ENCODE peak calls at places on chromosomes 3 and 15, in five cellular contexts. One of them, this sample, is unnamed.
A peak's percentile ranks its signal among the peaks of the same experiment; 100 is the strongest.

GRCh38 chr3:194169595-194169994 is 33.6 kb downstream of the HES1 start:
- DNase-seq in IMR-90: no peak
- DNase-seq in transverse colon: no peak
- DNase-seq in breast epithelium: no peak
- DNase-seq in ovary: no peak
- DNase-seq in this sample: no peak

GRCh38 chr3:107684431-107684925 is 161.7 kb downstream of the BBX start:
- DNase-seq in IMR-90: no peak
- DNase-seq in transverse colon: no peak
- DNase-seq in breast epithelium: no peak
- DNase-seq in ovary: no peak
- DNase-seq in this sample: peak; percentile 15

GRCh38 chr15:93614446-93615104 is 525.6 kb upstream of the RGMA start:
- DNase-seq in IMR-90: no peak
- DNase-seq in transverse colon: no peak
- DNase-seq in breast epithelium: no peak
- DNase-seq in ovary: no peak
- DNase-seq in this sample: no peak

GRCh38 chr3:13549513-13550256 is 760 bp downstream of the FBLN2 start:
- DNase-seq in IMR-90: no peak
- DNase-seq in transverse colon: no peak
- DNase-seq in breast epithelium: no peak
- DNase-seq in ovary: no peak
- DNase-seq in this sample: no peak

GRCh38 chr3:48915296-48915695 is 3.3 kb upstream of the ARIH2 start:
- DNase-seq in IMR-90: peak; percentile 68
- DNase-seq in transverse colon: no peak
- DNase-seq in breast epithelium: no peak
- DNase-seq in ovary: no peak
- DNase-seq in this sample: peak; percentile 72

GRCh38 chr3:123757281-123757940 is 126.7 kb downstream of the MYLK start:
- DNase-seq in IMR-90: no peak
- DNase-seq in transverse colon: peak; percentile 37
- DNase-seq in breast epithelium: peak; percentile 76
- DNase-seq in ovary: no peak
- DNase-seq in this sample: no peak

GRCh38 chr15:23642413-23643044 is 5.1 kb downstream of the MAGEL2 start:
- DNase-seq in IMR-90: peak; percentile 51
- DNase-seq in transverse colon: peak; percentile 61
- DNase-seq in breast epithelium: no peak
- DNase-seq in ovary: peak; percentile 61
- DNase-seq in this sample: peak; percentile 37

GRCh38 chr3:13713396-13713795 is 164.5 kb downstream of the FBLN2 start:
- DNase-seq in IMR-90: no peak
- DNase-seq in transverse colon: no peak
- DNase-seq in breast epithelium: peak; percentile 43
- DNase-seq in ovary: no peak
- DNase-seq in this sample: no peak

GRCh38 chr15:78216276-78217229 is 17.8 kb downstream of the ACSBG1 start:
- DNase-seq in IMR-90: no peak
- DNase-seq in transverse colon: peak; percentile 93
- DNase-seq in breast epithelium: peak; percentile 91
- DNase-seq in ovary: no peak
- DNase-seq in this sample: no peak

DNA sequence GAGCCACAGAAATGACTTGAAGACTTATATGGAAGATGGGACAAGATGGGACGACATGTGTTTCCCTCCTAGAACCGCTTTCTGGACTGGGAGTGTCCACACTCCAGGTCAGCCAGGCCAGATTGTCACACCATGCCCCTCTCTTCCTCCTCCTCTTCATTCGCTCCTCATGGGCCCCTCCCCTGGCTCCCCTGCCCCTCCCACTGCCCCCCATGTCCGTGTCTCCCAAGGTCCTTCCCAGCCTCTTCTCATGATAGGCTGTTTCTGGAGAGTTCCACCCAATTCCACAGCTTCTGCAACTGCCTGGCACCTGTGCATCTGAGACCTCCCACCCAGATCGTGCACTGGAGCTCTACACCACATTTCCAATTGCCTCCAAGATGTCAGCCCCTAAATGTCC is 6.6 kb downstream of the MYO5C start:
- DNase-seq in IMR-90: no peak
- DNase-seq in transverse colon: no peak
- DNase-seq in breast epithelium: no peak
- DNase-seq in ovary: no peak
- DNase-seq in this sample: no peak
- TF ChIP-seq POLR2A in IMR-90: no peak
- TF ChIP-seq POLR2A in transverse colon: no peak
- TF ChIP-seq POLR2A in breast epithelium: no peak
- TF ChIP-seq POLR2A in ovary: no peak
- TF ChIP-seq POLR2A in this sample: no peak

DNA sequence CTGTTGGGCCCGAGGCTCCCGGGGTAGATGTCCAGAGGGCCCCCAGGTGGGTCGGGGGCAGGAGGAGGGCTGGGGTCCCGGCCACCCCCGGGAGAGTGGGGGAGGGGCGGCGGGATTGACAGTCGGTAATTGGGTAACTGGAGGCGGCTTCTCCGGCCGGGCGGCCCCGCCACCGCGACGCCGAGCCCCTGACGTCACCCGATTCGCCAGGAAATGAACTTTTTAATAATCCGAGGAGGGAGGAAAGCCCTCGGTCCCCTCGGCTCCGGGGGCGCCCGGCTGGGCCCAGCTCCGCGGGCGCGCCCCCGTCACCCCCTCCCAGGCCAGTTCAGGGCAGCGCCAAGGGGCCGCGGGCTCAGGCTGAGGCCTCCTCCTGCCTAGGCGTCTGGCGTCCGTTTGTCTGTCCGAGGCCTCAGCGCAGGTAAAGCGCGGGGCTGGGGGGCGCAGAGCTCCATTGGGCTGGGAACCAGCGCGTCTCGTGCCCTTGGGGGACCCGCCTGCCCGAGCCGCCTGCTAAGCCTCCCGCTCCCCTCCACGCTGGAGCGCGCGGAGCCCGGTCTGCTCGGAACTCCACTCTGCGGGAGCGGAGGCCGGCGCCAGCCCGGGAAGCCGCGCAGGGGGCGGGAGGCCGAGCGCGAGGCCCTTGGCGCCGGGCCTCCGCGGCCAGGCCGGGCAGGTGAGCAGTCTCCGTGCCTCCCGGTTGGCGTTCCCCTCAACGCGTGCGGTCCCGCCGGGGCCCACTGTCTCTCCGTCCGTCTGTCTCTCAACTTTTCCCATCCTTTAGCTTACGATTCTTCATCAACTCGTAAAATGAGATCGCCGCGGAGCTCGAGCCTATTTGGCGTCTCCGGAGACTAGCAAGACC is 3.8 kb downstream of the GATA2 start:
- DNase-seq in IMR-90: no peak
- DNase-seq in transverse colon: no peak
- DNase-seq in breast epithelium: no peak
- DNase-seq in ovary: peak; percentile 64
- DNase-seq in this sample: peak; percentile 86
- TF ChIP-seq POLR2A in IMR-90: no peak
- TF ChIP-seq POLR2A in transverse colon: no peak
- TF ChIP-seq POLR2A in breast epithelium: no peak
- TF ChIP-seq POLR2A in ovary: no peak
- TF ChIP-seq POLR2A in this sample: peak; percentile 63

DNA sequence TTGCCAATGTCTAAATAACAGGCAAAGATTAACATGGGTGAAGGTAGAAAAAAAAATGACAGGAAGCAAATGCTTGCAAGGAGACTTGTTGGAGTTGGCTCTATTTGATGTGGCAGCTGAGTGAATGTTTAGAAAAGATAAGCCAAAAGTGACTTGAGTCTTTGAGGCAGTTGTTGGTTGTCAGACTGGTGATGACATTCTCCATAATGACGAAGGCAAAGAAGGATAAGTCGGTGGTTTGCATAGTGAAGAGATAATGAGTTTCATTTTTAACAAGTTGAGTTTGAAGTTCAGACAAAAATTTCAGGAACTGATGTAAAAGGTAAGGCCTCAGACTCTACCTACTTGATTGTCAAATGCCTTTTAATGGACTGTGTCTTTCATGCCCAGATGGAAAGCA is 704.1 kb upstream of the SGO1 start:
- DNase-seq in IMR-90: no peak
- DNase-seq in transverse colon: no peak
- DNase-seq in breast epithelium: no peak
- DNase-seq in ovary: no peak
- DNase-seq in this sample: no peak
- TF ChIP-seq POLR2A in IMR-90: no peak
- TF ChIP-seq POLR2A in transverse colon: no peak
- TF ChIP-seq POLR2A in breast epithelium: no peak
- TF ChIP-seq POLR2A in ovary: no peak
- TF ChIP-seq POLR2A in this sample: no peak

GRCh38 chr15:67147410-67147949 is 82.1 kb downstream of the SMAD3 start:
- DNase-seq in IMR-90: no peak
- DNase-seq in transverse colon: no peak
- DNase-seq in breast epithelium: no peak
- DNase-seq in ovary: no peak
- DNase-seq in this sample: no peak

GRCh38 chr15:67149068-67149841 is 83.9 kb downstream of the SMAD3 start:
- DNase-seq in IMR-90: no peak
- DNase-seq in transverse colon: no peak
- DNase-seq in breast epithelium: no peak
- DNase-seq in ovary: no peak
- DNase-seq in this sample: no peak

GRCh38 chr15:67152429-67152828 is 87.0 kb downstream of the SMAD3 start:
- DNase-seq in IMR-90: no peak
- DNase-seq in transverse colon: no peak
- DNase-seq in breast epithelium: no peak
- DNase-seq in ovary: no peak
- DNase-seq in this sample: no peak

GRCh38 chr15:67148196-67148701 is 82.8 kb downstream of the SMAD3 start:
- DNase-seq in IMR-90: peak; percentile 74
- DNase-seq in transverse colon: no peak
- DNase-seq in breast epithelium: no peak
- DNase-seq in ovary: no peak
- DNase-seq in this sample: no peak

GRCh38 chr15:67149859-67150824 is 84.7 kb downstream of the SMAD3 start:
- DNase-seq in IMR-90: peak; percentile 99
- DNase-seq in transverse colon: peak; percentile 47
- DNase-seq in breast epithelium: no peak
- DNase-seq in ovary: peak; percentile 83
- DNase-seq in this sample: no peak
- TF ChIP-seq POLR2A in IMR-90: peak; percentile 63
- TF ChIP-seq POLR2A in transverse colon: no peak
- TF ChIP-seq POLR2A in breast epithelium: no peak
- TF ChIP-seq POLR2A in ovary: no peak
- TF ChIP-seq POLR2A in this sample: no peak

GRCh38 chr15:34582461-34583357 is 742 bp downstream of the GOLGA8B start:
- DNase-seq in IMR-90: peak; percentile 8
- DNase-seq in transverse colon: peak; percentile 44
- DNase-seq in breast epithelium: no peak
- DNase-seq in ovary: no peak
- DNase-seq in this sample: peak; percentile 58
- TF ChIP-seq POLR2A in IMR-90: no peak
- TF ChIP-seq POLR2A in transverse colon: no peak
- TF ChIP-seq POLR2A in breast epithelium: no peak
- TF ChIP-seq POLR2A in ovary: no peak
- TF ChIP-seq POLR2A in this sample: peak; percentile 14

GRCh38 chr3:38348903-38349302 is 2.3 kb downstream of the XYLB start:
- DNase-seq in IMR-90: peak; percentile 57
- DNase-seq in transverse colon: no peak
- DNase-seq in breast epithelium: no peak
- DNase-seq in ovary: no peak
- DNase-seq in this sample: no peak

GRCh38 chr3:38345879-38346583 is 554 bp upstream of the XYLB start:
- DNase-seq in IMR-90: no peak
- DNase-seq in transverse colon: no peak
- DNase-seq in breast epithelium: no peak
- DNase-seq in ovary: no peak
- DNase-seq in this sample: no peak

GRCh38 chr3:38343797-38344594 is 2.6 kb upstream of the XYLB start:
- DNase-seq in IMR-90: no peak
- DNase-seq in transverse colon: no peak
- DNase-seq in breast epithelium: no peak
- DNase-seq in ovary: no peak
- DNase-seq in this sample: no peak

GRCh38 chr3:38347421-38348200 is 1.0 kb downstream of the XYLB start:
- DNase-seq in IMR-90: no peak
- DNase-seq in transverse colon: peak; percentile 47
- DNase-seq in breast epithelium: no peak
- DNase-seq in ovary: no peak
- DNase-seq in this sample: no peak

GRCh38 chr3:38346584-38347410 is at the start of gene XYLB:
- DNase-seq in IMR-90: peak; percentile 72
- DNase-seq in transverse colon: peak; percentile 90
- DNase-seq in breast epithelium: peak; percentile 81
- DNase-seq in ovary: peak; percentile 82
- DNase-seq in this sample: peak; percentile 91
- TF ChIP-seq POLR2A in IMR-90: no peak
- TF ChIP-seq POLR2A in transverse colon: peak; percentile 59
- TF ChIP-seq POLR2A in breast epithelium: no peak
- TF ChIP-seq POLR2A in ovary: no peak
- TF ChIP-seq POLR2A in this sample: peak; percentile 27

DNA sequence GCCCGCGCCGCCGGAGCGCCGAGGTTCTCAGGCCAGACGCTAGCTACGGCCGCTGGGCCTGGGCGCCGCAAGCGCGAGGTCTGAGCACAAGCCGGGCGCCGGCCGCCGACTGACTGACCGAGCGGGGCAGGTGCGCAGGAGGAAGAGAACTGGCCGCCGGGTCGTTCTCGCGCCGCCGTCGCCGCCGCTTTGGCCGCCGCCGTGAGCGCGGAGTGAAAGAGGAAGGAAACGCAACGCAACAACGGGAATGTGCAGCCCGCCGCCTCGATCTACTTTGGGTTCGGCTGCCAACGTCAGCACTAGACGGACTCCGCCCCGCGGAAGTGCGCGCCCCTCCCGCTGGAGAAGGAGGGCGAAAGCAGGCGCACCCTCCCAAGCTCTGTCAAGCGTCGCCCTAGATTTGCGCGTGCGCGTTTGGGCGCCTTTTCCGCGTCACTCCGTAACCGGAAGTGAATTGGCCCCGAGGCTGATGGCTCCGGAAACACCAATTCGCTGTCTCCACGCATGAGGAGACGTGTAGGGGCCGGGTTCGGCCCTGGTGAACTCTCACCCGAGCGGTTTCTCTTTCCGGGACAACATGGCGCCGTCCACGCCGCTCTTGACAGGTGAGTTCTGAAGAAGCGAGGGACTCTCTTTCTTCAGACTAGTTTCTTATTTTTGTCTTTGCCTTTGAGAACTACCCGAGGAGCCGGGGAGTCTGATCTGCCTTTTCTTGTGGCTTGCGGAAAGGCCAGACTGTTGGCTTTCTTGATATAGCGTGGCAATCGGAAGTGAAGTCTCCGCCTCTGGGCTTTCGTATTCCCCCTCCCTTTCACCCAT is at the start of the genes EIF2A and SERP1:
- DNase-seq in IMR-90: peak; percentile 99
- DNase-seq in transverse colon: peak; percentile 99
- DNase-seq in breast epithelium: peak; percentile 99
- DNase-seq in ovary: peak; percentile 98
- DNase-seq in this sample: peak; percentile 99
- TF ChIP-seq POLR2A in IMR-90: peak; percentile 98
- TF ChIP-seq POLR2A in transverse colon: peak; percentile 99
- TF ChIP-seq POLR2A in breast epithelium: peak; percentile 88
- TF ChIP-seq POLR2A in ovary: peak; percentile 98
- TF ChIP-seq POLR2A in this sample: peak; percentile 99

GRCh38 chr15:64355559-64356442 is at the start of gene CSNK1G1:
- DNase-seq in IMR-90: peak; percentile 98
- DNase-seq in transverse colon: peak; percentile 93
- DNase-seq in breast epithelium: peak; percentile 90
- DNase-seq in ovary: peak; percentile 96
- DNase-seq in this sample: peak; percentile 92
- TF ChIP-seq POLR2A in IMR-90: no peak
- TF ChIP-seq POLR2A in transverse colon: peak; percentile 43
- TF ChIP-seq POLR2A in breast epithelium: no peak
- TF ChIP-seq POLR2A in ovary: no peak
- TF ChIP-seq POLR2A in this sample: peak; percentile 41

GRCh38 chr3:101530213-101531047 is 17.4 kb upstream of the SENP7 start:
- DNase-seq in IMR-90: no peak
- DNase-seq in transverse colon: no peak
- DNase-seq in breast epithelium: no peak
- DNase-seq in ovary: no peak
- DNase-seq in this sample: peak; percentile 96
- TF ChIP-seq POLR2A in IMR-90: no peak
- TF ChIP-seq POLR2A in transverse colon: no peak
- TF ChIP-seq POLR2A in breast epithelium: no peak
- TF ChIP-seq POLR2A in ovary: no peak
- TF ChIP-seq POLR2A in this sample: peak; percentile 63

This sample was measured in erythroblast.